ENCODE peak calls at places on chromosomes 13 and 19, in six cellular contexts. J is choroid plexus epithelial cell, I is BJ, S is B cell, N is heart left ventricle, F is PC-3. H is an unnamed sample.

GRCh38 chr19:48445256-48445605 is 552 bp upstream of the GRWD1 start:
- DNase-seq in J (peak; percentile 98), I (peak; percentile 52), S (peak; percentile 68), N (peak; percentile 50), F (peak; percentile 61), H (peak; percentile 68)

GRCh38 chr19:23991170-23991569 is 76.5 kb downstream of the ZNF726 start:
- DNase-seq in J (peak; percentile 4), I (no peak), S (no peak), N (no peak), F (peak; percentile 98), H (no peak)

GRCh38 chr19:10797078-10797477 is 38.9 kb downstream of the TMED1 start:
- DNase-seq in J (no peak), I (no peak), S (no peak), N (no peak), F (no peak), H (no peak)

GRCh38 chr19:38839816-38840582 is 8.4 kb upstream of the ECH1 start:
- DNase-seq in J (no peak), I (no peak), S (no peak), N (no peak), F (no peak), H (no peak)

GRCh38 chr19:3670796-3671679 is 29.2 kb downstream of the PIP5K1C start:
- DNase-seq in J (peak; percentile 84), I (peak; percentile 36), S (peak; percentile 65), N (peak; percentile 91), F (no peak), H (peak; percentile 92)

GRCh38 chr13:43797869-43798268 is 11.1 kb upstream of the ENOX1 start:
- DNase-seq in J (peak; percentile 47), I (no peak), S (no peak), N (no peak), F (no peak), H (no peak)

GRCh38 chr19:49864890-49865289 is 2.5 kb downstream of the PNKP start:
- DNase-seq in J (no peak), I (no peak), S (no peak), N (no peak), F (no peak), H (no peak)

GRCh38 chr19:38221919-38222828 is 1.8 kb downstream of the DPF1 start:
- DNase-seq in J (no peak), I (no peak), S (peak; percentile 60), N (no peak), F (no peak), H (no peak)

GRCh38 chr13:55577082-55577846 is 1563.5 kb upstream of the PRR20A start:
- DNase-seq in J (no peak), I (no peak), S (no peak), N (no peak), F (no peak), H (no peak)

GRCh38 chr13:50809133-50810090 is 34.1 kb downstream of the DLEU7 start:
- DNase-seq in J (no peak), I (peak; percentile 5), S (no peak), N (no peak), F (no peak), H (no peak)

GRCh38 chr19:1855828-1856255 is 7.5 kb downstream of the KLF16 start:
- DNase-seq in J (no peak), I (no peak), S (no peak), N (no peak), F (no peak), H (no peak)

GRCh38 chr19:38028913-38029565 is 122.0 kb downstream of the SIPA1L3 start:
- DNase-seq in J (peak; percentile 53), I (no peak), S (no peak), N (no peak), F (no peak), H (no peak)

GRCh38 chr19:47323872-47324271 is 8.1 kb upstream of the C5AR2 start:
- DNase-seq in J (no peak), I (no peak), S (no peak), N (no peak), F (no peak), H (no peak)

GRCh38 chr19:41882568-41883462 is at the start of gene ARHGEF1:
- DNase-seq in J (no peak), I (no peak), S (peak; percentile 87), N (peak; percentile 84), F (peak; percentile 35), H (peak; percentile 72)

GRCh38 chr13:82717249-82717648 is 1165.0 kb downstream of the SLITRK1 start:
- DNase-seq in J (peak; percentile 73), I (peak; percentile 12), S (no peak), N (no peak), F (peak; percentile 56), H (no peak)

GRCh38 chr19:48637948-48638830 is 1.0 kb upstream of the DBP start:
- DNase-seq in J (peak; percentile 99), I (peak; percentile 59), S (peak; percentile 78), N (peak; percentile 90), F (peak; percentile 85), H (peak; percentile 86)

GRCh38 chr19:57249329-57249728 is 8.9 kb downstream of the ZNF805 start:
- DNase-seq in J (no peak), I (no peak), S (no peak), N (no peak), F (no peak), H (no peak)

GRCh38 chr19:14375582-14376291 is 5.5 kb upstream of the ADGRE5 start:
- DNase-seq in J (no peak), I (no peak), S (peak; percentile 37), N (peak; percentile 65), F (no peak), H (no peak)

GRCh38 chr19:37963190-37963947 is 56.4 kb downstream of the SIPA1L3 start:
- DNase-seq in J (peak; percentile 43), I (no peak), S (no peak), N (no peak), F (no peak), H (no peak)

GRCh38 chr13:40187324-40187795 is 479.1 kb downstream of the FOXO1 start:
- DNase-seq in J (no peak), I (no peak), S (no peak), N (no peak), F (no peak), H (no peak)

GRCh38 chr13:72565893-72566292 is 161.5 kb downstream of the MZT1 start:
- DNase-seq in J (peak; percentile 59), I (no peak), S (no peak), N (no peak), F (peak; percentile 53), H (peak; percentile 12)

GRCh38 chr19:16383584-16384161 is 59.0 kb downstream of the KLF2 start:
- DNase-seq in J (no peak), I (no peak), S (peak; percentile 74), N (no peak), F (no peak), H (no peak)
- TF ChIP-seq CTCF in J (no peak), I (no peak), S (no peak), N (no peak), F (no peak), H (no peak)

GRCh38 chr13:99606322-99607089 is 105.2 kb downstream of the TM9SF2 start:
- DNase-seq in J (peak; percentile 86), I (no peak), S (peak; percentile 91), N (peak; percentile 93), F (peak; percentile 69), H (peak; percentile 97)

GRCh38 chr13:99614465-99614885 is 113.2 kb downstream of the TM9SF2 start:
- DNase-seq in J (peak; percentile 58), I (no peak), S (peak; percentile 50), N (no peak), F (no peak), H (peak; percentile 65)

GRCh38 chr13:99605417-99606321 is 104.4 kb downstream of the TM9SF2 start:
- DNase-seq in J (no peak), I (no peak), S (peak; percentile 70), N (peak; percentile 38), F (peak; percentile 24), H (peak; percentile 60)

GRCh38 chr13:99608345-99608744 is 107.1 kb downstream of the TM9SF2 start:
- DNase-seq in J (no peak), I (no peak), S (no peak), N (no peak), F (no peak), H (no peak)

GRCh38 chr13:99610702-99611289 is 109.5 kb downstream of the TM9SF2 start:
- DNase-seq in J (no peak), I (no peak), S (no peak), N (no peak), F (no peak), H (no peak)
- TF ChIP-seq CTCF in J (peak; percentile 33), I (peak; percentile 31), S (no peak), N (no peak), F (peak; percentile 24), H (no peak)

DNA sequence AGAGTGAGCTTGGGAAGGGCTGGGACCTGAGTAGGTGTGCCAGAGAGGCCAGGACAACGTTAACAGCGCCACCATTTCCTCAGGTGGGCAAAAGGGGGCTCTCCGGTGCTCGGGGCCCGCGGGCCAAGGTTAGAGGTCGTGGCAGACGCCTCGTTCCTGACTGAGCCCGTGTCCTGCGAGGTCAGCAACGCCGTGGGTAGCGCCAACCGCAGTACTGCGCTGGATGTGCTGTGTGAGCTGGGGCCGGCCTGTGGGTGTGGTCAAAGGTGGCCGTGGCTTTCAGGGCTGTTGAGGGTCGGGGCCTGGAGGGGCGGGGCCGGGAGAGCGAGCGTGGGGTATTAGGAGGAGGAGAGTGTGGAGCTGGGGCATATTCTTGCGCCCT is 3.7 kb downstream of the KIRREL2 start:
- DNase-seq in J (no peak), I (no peak), S (no peak), N (no peak), F (no peak), H (no peak)
- TF ChIP-seq CTCF in J (no peak), I (no peak), S (no peak), N (no peak), F (no peak), H (no peak)

GRCh38 chr13:48596128-48596429 is 57.6 kb upstream of the CYSLTR2 start:
- DNase-seq in J (no peak), I (no peak), S (no peak), N (no peak), F (no peak), H (no peak)

GRCh38 chr13:48594080-48594815 is 59.5 kb upstream of the CYSLTR2 start:
- DNase-seq in J (no peak), I (no peak), S (no peak), N (no peak), F (no peak), H (no peak)

GRCh38 chr13:48593551-48593950 is 60.2 kb upstream of the CYSLTR2 start:
- DNase-seq in J (no peak), I (no peak), S (no peak), N (no peak), F (no peak), H (no peak)

GRCh38 chr13:48591889-48592725 is 59.2 kb upstream of the RCBTB2 start:
- DNase-seq in J (no peak), I (no peak), S (no peak), N (no peak), F (no peak), H (no peak)

GRCh38 chr13:48595330-48596127 is 58.2 kb upstream of the CYSLTR2 start:
- DNase-seq in J (peak; percentile 93), I (no peak), S (no peak), N (peak; percentile 66), F (peak; percentile 65), H (peak; percentile 31)
- TF ChIP-seq CTCF in J (peak; percentile 97), I (peak; percentile 55), S (peak; percentile 28), N (peak; percentile 62), F (peak; percentile 84), H (peak; percentile 43)

GRCh38 chr13:52665325-52665724 is 12.7 kb downstream of the SUGT1 start:
- DNase-seq in J (peak; percentile 55), I (no peak), S (no peak), N (no peak), F (peak; percentile 39), H (peak; percentile 25)
- TF ChIP-seq CTCF in J (peak; percentile 54), I (peak; percentile 54), S (peak; percentile 67), N (peak; percentile 42), F (peak; percentile 58), H (no peak)

GRCh38 chr19:30528919-30529318 is 156.7 kb downstream of the ZNF536 start:
- DNase-seq in J (no peak), I (no peak), S (no peak), N (no peak), F (no peak), H (no peak)
- TF ChIP-seq CTCF in J (no peak), I (no peak), S (no peak), N (no peak), F (no peak), H (no peak)

H was measured in GM13976.